ENCODE peak calls at places on chromosomes 2 and 18, in eight cellular contexts. One of them, this sample, is unnamed.

GRCh38 chr2:191441761-191442160 is 196.6 kb downstream of the MYO1B start:
- DNase-seq in prostate gland: no peak
- DNase-seq in GM12878: no peak
- DNase-seq in stomach: no peak
- DNase-seq in transverse colon: no peak
- DNase-seq in HepG2: no peak
- DNase-seq in breast epithelium: no peak
- DNase-seq in K562: peak
- DNase-seq in this sample: no peak

GRCh38 chr2:164992818-164993217 is 37.5 kb upstream of the SLC38A11 start:
- DNase-seq in breast epithelium: no peak
- DNase-seq in K562: peak
- DNase-seq in GM12878: no peak
- DNase-seq in HepG2: peak
- DNase-seq in stomach: peak
- DNase-seq in transverse colon: peak
- DNase-seq in prostate gland: peak
- DNase-seq in this sample: no peak

GRCh38 chr2:112623913-112624777 is 21.6 kb upstream of the SLC20A1 start:
- DNase-seq in transverse colon: peak
- DNase-seq in stomach: peak
- DNase-seq in breast epithelium: no peak
- DNase-seq in K562: peak
- DNase-seq in prostate gland: no peak
- DNase-seq in HepG2: no peak
- DNase-seq in GM12878: no peak
- DNase-seq in this sample: no peak

GRCh38 chr2:226048625-226049024 is 649.1 kb downstream of the NYAP2 start:
- DNase-seq in K562: no peak
- DNase-seq in prostate gland: no peak
- DNase-seq in stomach: no peak
- DNase-seq in HepG2: peak
- DNase-seq in transverse colon: no peak
- DNase-seq in GM12878: no peak
- DNase-seq in breast epithelium: no peak
- DNase-seq in this sample: no peak

GRCh38 chr2:221455214-221455613 is 116.9 kb downstream of the EPHA4 start:
- DNase-seq in breast epithelium: no peak
- DNase-seq in HepG2: no peak
- DNase-seq in GM12878: no peak
- DNase-seq in transverse colon: no peak
- DNase-seq in K562: no peak
- DNase-seq in prostate gland: no peak
- DNase-seq in stomach: no peak
- DNase-seq in this sample: no peak

GRCh38 chr2:239569401-239570090 is 168.7 kb upstream of the HDAC4 start:
- DNase-seq in stomach: no peak
- DNase-seq in K562: no peak
- DNase-seq in prostate gland: no peak
- DNase-seq in breast epithelium: no peak
- DNase-seq in HepG2: no peak
- DNase-seq in GM12878: no peak
- DNase-seq in transverse colon: no peak
- DNase-seq in this sample: no peak

GRCh38 chr18:10057808-10058791 is 144.3 kb downstream of the VAPA start:
- DNase-seq in stomach: no peak
- DNase-seq in breast epithelium: no peak
- DNase-seq in prostate gland: no peak
- DNase-seq in transverse colon: no peak
- DNase-seq in GM12878: no peak
- DNase-seq in K562: no peak
- DNase-seq in HepG2: no peak
- DNase-seq in this sample: no peak

GRCh38 chr2:22499082-22499844 is 885.7 kb upstream of the KLHL29 start:
- DNase-seq in transverse colon: no peak
- DNase-seq in K562: no peak
- DNase-seq in prostate gland: no peak
- DNase-seq in HepG2: no peak
- DNase-seq in breast epithelium: no peak
- DNase-seq in stomach: no peak
- DNase-seq in GM12878: no peak
- DNase-seq in this sample: no peak

GRCh38 chr2:232541195-232541960 is 1.9 kb downstream of the CHRNG start:
- DNase-seq in GM12878: no peak
- DNase-seq in stomach: peak
- DNase-seq in prostate gland: no peak
- DNase-seq in HepG2: no peak
- DNase-seq in breast epithelium: peak
- DNase-seq in transverse colon: no peak
- DNase-seq in K562: no peak
- DNase-seq in this sample: no peak

GRCh38 chr2:232537499-232537898 is 2.0 kb upstream of the CHRNG start:
- DNase-seq in GM12878: no peak
- DNase-seq in HepG2: no peak
- DNase-seq in transverse colon: no peak
- DNase-seq in K562: no peak
- DNase-seq in breast epithelium: no peak
- DNase-seq in prostate gland: no peak
- DNase-seq in stomach: peak
- DNase-seq in this sample: no peak

GRCh38 chr2:232540441-232541041 is 1.0 kb downstream of the CHRNG start:
- DNase-seq in stomach: peak
- DNase-seq in HepG2: no peak
- DNase-seq in prostate gland: no peak
- DNase-seq in K562: no peak
- DNase-seq in GM12878: no peak
- DNase-seq in breast epithelium: peak
- DNase-seq in transverse colon: no peak
- DNase-seq in this sample: no peak

GRCh38 chr2:232538671-232539070 is 821 bp upstream of the CHRNG start:
- DNase-seq in GM12878: no peak
- DNase-seq in K562: no peak
- DNase-seq in stomach: peak
- DNase-seq in breast epithelium: no peak
- DNase-seq in transverse colon: no peak
- DNase-seq in HepG2: no peak
- DNase-seq in prostate gland: no peak
- DNase-seq in this sample: no peak

DNA sequence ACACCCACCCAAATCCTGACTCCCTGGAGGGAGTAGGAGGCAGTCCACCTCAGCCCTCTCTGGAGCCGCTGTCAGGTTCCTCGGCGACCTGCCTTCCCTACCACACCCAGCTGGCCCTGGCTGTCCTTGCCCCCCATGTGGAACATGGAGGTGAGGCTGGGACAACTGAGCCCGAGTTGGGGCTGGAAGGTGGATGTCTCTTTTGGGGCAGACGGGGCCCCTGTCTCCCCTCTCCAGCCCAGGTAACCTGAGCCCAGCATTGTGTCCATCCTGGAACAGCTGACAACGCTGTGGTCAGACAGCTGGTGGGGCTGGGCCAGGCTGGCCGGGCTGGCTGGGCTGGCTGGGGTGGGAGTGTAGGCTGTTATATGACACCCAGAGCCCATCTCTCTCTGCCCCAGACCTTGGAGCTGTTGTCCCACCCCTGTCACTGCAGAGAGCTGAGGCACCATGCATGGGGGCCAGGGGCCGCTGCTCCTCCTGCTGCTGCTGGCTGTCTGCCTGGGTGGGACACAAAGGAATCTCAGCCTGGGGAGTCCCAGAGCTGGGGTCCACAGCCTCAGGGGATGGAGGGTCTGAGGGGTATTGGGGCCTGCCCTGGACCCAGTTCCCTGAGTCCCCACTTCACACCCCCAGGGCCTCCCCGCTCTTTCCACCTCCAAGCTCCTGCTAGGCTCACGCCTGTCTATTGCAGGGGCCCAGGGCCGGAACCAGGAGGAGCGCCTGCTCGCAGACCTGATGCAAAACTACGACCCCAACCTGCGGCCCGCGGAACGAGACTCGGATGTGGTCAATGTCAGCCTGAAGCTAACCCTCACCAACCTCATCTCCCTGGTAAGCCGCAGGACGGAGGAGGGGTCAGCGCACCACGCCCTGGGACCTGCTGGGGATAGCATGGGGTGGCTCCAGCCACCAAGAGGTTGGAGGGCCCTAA is at the start of gene CHRNG:
- DNase-seq in K562: no peak
- DNase-seq in HepG2: no peak
- DNase-seq in breast epithelium: peak
- DNase-seq in stomach: peak
- DNase-seq in prostate gland: no peak
- DNase-seq in GM12878: no peak
- DNase-seq in transverse colon: no peak
- DNase-seq in this sample: no peak
- TF ChIP-seq POLR2A in K562: no peak
- TF ChIP-seq POLR2A in HepG2: peak
- TF ChIP-seq POLR2A in breast epithelium: no peak
- TF ChIP-seq POLR2A in stomach: no peak
- TF ChIP-seq POLR2A in prostate gland: no peak
- TF ChIP-seq POLR2A in GM12878: peak
- TF ChIP-seq POLR2A in transverse colon: no peak
- TF ChIP-seq POLR2A in this sample: no peak

GRCh38 chr2:63712748-63713147 is 124.0 kb downstream of the MDH1 start:
- DNase-seq in stomach: no peak
- DNase-seq in prostate gland: no peak
- DNase-seq in K562: peak
- DNase-seq in HepG2: no peak
- DNase-seq in GM12878: no peak
- DNase-seq in transverse colon: no peak
- DNase-seq in breast epithelium: no peak
- DNase-seq in this sample: no peak
- H3K4me3 ChIP-seq in stomach: no peak
- H3K4me3 ChIP-seq in prostate gland: no peak
- H3K4me3 ChIP-seq in K562: no peak
- H3K4me3 ChIP-seq in HepG2: no peak
- H3K4me3 ChIP-seq in GM12878: no peak
- H3K4me3 ChIP-seq in transverse colon: no peak
- H3K4me3 ChIP-seq in breast epithelium: no peak
- H3K4me3 ChIP-seq in this sample: no peak

GRCh38 chr2:157418215-157418614 is 25.7 kb downstream of the CYTIP start:
- DNase-seq in stomach: no peak
- DNase-seq in K562: no peak
- DNase-seq in prostate gland: no peak
- DNase-seq in transverse colon: no peak
- DNase-seq in GM12878: no peak
- DNase-seq in HepG2: no peak
- DNase-seq in breast epithelium: no peak
- DNase-seq in this sample: no peak

GRCh38 chr2:157413342-157414035 is 30.4 kb downstream of the CYTIP start:
- DNase-seq in stomach: no peak
- DNase-seq in GM12878: peak
- DNase-seq in HepG2: no peak
- DNase-seq in prostate gland: no peak
- DNase-seq in transverse colon: no peak
- DNase-seq in K562: no peak
- DNase-seq in breast epithelium: no peak
- DNase-seq in this sample: no peak

GRCh38 chr2:157414050-157414449 is 29.8 kb downstream of the CYTIP start:
- DNase-seq in transverse colon: no peak
- DNase-seq in K562: no peak
- DNase-seq in stomach: no peak
- DNase-seq in GM12878: peak
- DNase-seq in prostate gland: no peak
- DNase-seq in HepG2: no peak
- DNase-seq in breast epithelium: no peak
- DNase-seq in this sample: no peak

GRCh38 chr2:157419031-157419580 is 24.8 kb downstream of the CYTIP start:
- DNase-seq in prostate gland: no peak
- DNase-seq in transverse colon: no peak
- DNase-seq in breast epithelium: no peak
- DNase-seq in GM12878: no peak
- DNase-seq in HepG2: no peak
- DNase-seq in stomach: no peak
- DNase-seq in K562: no peak
- DNase-seq in this sample: no peak

DNA sequence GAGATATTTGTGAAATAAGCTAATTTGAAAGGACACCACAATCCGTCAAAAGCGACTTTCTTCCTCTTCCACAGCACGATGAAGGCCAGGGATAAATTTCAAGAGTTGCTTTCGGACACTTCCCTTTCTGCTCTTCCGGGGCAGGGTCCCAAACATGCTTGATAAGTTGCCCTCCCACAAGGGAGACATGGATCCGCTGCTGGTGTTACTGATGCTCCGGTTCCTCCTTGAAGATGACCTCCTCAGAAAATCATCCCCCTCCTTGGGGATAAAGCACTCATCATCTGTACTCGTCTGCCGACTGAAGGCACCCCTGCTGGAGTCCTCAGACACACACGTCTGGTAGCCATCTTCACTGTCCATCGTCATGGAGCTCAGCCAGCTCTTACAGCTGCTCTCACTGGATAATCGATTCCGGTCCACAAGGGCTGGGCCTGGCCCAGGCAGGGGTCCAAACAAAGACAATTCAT is 28.2 kb downstream of the CYTIP start:
- DNase-seq in prostate gland: no peak
- DNase-seq in K562: no peak
- DNase-seq in HepG2: no peak
- DNase-seq in stomach: no peak
- DNase-seq in breast epithelium: no peak
- DNase-seq in GM12878: no peak
- DNase-seq in transverse colon: no peak
- DNase-seq in this sample: no peak
- TF ChIP-seq POLR2AphosphoS5 in prostate gland: no peak
- TF ChIP-seq POLR2AphosphoS5 in K562: no peak
- TF ChIP-seq POLR2AphosphoS5 in HepG2: no peak
- TF ChIP-seq POLR2AphosphoS5 in stomach: no peak
- TF ChIP-seq POLR2AphosphoS5 in breast epithelium: no peak
- TF ChIP-seq POLR2AphosphoS5 in GM12878: peak
- TF ChIP-seq POLR2AphosphoS5 in transverse colon: no peak
- TF ChIP-seq POLR2AphosphoS5 in this sample: no peak

GRCh38 chr2:189515264-189515663 is 65.3 kb downstream of the SLC40A1 start:
- DNase-seq in stomach: no peak
- DNase-seq in HepG2: no peak
- DNase-seq in transverse colon: no peak
- DNase-seq in breast epithelium: no peak
- DNase-seq in prostate gland: no peak
- DNase-seq in K562: no peak
- DNase-seq in GM12878: no peak
- DNase-seq in this sample: no peak

GRCh38 chr2:189517847-189518535 is 62.6 kb downstream of the SLC40A1 start:
- DNase-seq in K562: peak
- DNase-seq in GM12878: no peak
- DNase-seq in HepG2: no peak
- DNase-seq in breast epithelium: no peak
- DNase-seq in transverse colon: no peak
- DNase-seq in stomach: no peak
- DNase-seq in prostate gland: no peak
- DNase-seq in this sample: no peak

GRCh38 chr2:189514107-189514506 is 66.5 kb downstream of the SLC40A1 start:
- DNase-seq in HepG2: no peak
- DNase-seq in prostate gland: no peak
- DNase-seq in breast epithelium: no peak
- DNase-seq in stomach: no peak
- DNase-seq in K562: no peak
- DNase-seq in GM12878: no peak
- DNase-seq in transverse colon: no peak
- DNase-seq in this sample: no peak

GRCh38 chr2:189519631-189520387 is 60.8 kb downstream of the SLC40A1 start:
- DNase-seq in prostate gland: no peak
- DNase-seq in breast epithelium: no peak
- DNase-seq in transverse colon: no peak
- DNase-seq in HepG2: no peak
- DNase-seq in GM12878: no peak
- DNase-seq in stomach: no peak
- DNase-seq in K562: no peak
- DNase-seq in this sample: no peak

GRCh38 chr2:189516546-189516945 is 64.0 kb downstream of the SLC40A1 start:
- DNase-seq in stomach: no peak
- DNase-seq in GM12878: no peak
- DNase-seq in HepG2: no peak
- DNase-seq in breast epithelium: no peak
- DNase-seq in transverse colon: no peak
- DNase-seq in prostate gland: no peak
- DNase-seq in K562: peak
- DNase-seq in this sample: no peak
- TF ChIP-seq POLR2A in stomach: no peak
- TF ChIP-seq POLR2A in GM12878: no peak
- TF ChIP-seq POLR2A in HepG2: no peak
- TF ChIP-seq POLR2A in breast epithelium: no peak
- TF ChIP-seq POLR2A in transverse colon: no peak
- TF ChIP-seq POLR2A in prostate gland: no peak
- TF ChIP-seq POLR2A in K562: no peak
- TF ChIP-seq POLR2A in this sample: no peak